ENCODE peak calls at places on chromosomes 2 and 18, in eight cellular contexts. One of them, this sample, is unnamed.

GRCh38 chr2:176085861-176086771 is 2.4 kb upstream of the EVX2 start:
- DNase-seq in fibroblast of the aortic adventitia: peak; percentile 37
- DNase-seq in omental fat pad: no peak
- DNase-seq in astrocyte: no peak
- DNase-seq in foreskin fibroblast: peak; percentile 76
- DNase-seq in endothelial cell: peak; percentile 70
- DNase-seq in stomach: peak; percentile 32
- DNase-seq in MCF 10A: peak; percentile 50
- DNase-seq in this sample: no peak

GRCh38 chr2:203580846-203581245 is 45.7 kb upstream of the RAPH1 start:
- DNase-seq in fibroblast of the aortic adventitia: no peak
- DNase-seq in omental fat pad: no peak
- DNase-seq in astrocyte: no peak
- DNase-seq in foreskin fibroblast: no peak
- DNase-seq in endothelial cell: no peak
- DNase-seq in stomach: no peak
- DNase-seq in MCF 10A: no peak
- DNase-seq in this sample: no peak

GRCh38 chr2:29931818-29932217 is 10.4 kb upstream of the ALK start:
- DNase-seq in fibroblast of the aortic adventitia: no peak
- DNase-seq in omental fat pad: no peak
- DNase-seq in astrocyte: no peak
- DNase-seq in foreskin fibroblast: no peak
- DNase-seq in endothelial cell: no peak
- DNase-seq in stomach: no peak
- DNase-seq in MCF 10A: no peak
- DNase-seq in this sample: no peak

GRCh38 chr2:181738074-181738473 is 57.8 kb upstream of the NEUROD1 start:
- DNase-seq in fibroblast of the aortic adventitia: peak; percentile 17
- DNase-seq in omental fat pad: no peak
- DNase-seq in astrocyte: no peak
- DNase-seq in foreskin fibroblast: peak; percentile 48
- DNase-seq in endothelial cell: no peak
- DNase-seq in stomach: no peak
- DNase-seq in MCF 10A: peak; percentile 10
- DNase-seq in this sample: no peak

GRCh38 chr2:28173377-28173776 is 219.3 kb upstream of the FOSL2 start:
- DNase-seq in fibroblast of the aortic adventitia: no peak
- DNase-seq in omental fat pad: no peak
- DNase-seq in astrocyte: no peak
- DNase-seq in foreskin fibroblast: no peak
- DNase-seq in endothelial cell: no peak
- DNase-seq in stomach: no peak
- DNase-seq in MCF 10A: no peak
- DNase-seq in this sample: no peak

GRCh38 chr2:75476778-75477177 is 84.0 kb downstream of the EVA1A start:
- DNase-seq in fibroblast of the aortic adventitia: peak; percentile 20
- DNase-seq in omental fat pad: no peak
- DNase-seq in astrocyte: peak; percentile 90
- DNase-seq in foreskin fibroblast: peak; percentile 28
- DNase-seq in endothelial cell: no peak
- DNase-seq in stomach: no peak
- DNase-seq in MCF 10A: peak; percentile 13
- DNase-seq in this sample: no peak

GRCh38 chr18:62394001-62394763 is 69.1 kb downstream of the TNFRSF11A start:
- DNase-seq in fibroblast of the aortic adventitia: no peak
- DNase-seq in omental fat pad: no peak
- DNase-seq in astrocyte: no peak
- DNase-seq in foreskin fibroblast: no peak
- DNase-seq in endothelial cell: no peak
- DNase-seq in stomach: no peak
- DNase-seq in MCF 10A: no peak
- DNase-seq in this sample: no peak

GRCh38 chr2:71353247-71353646 is 21.7 kb downstream of the ZNF638 start:
- DNase-seq in fibroblast of the aortic adventitia: no peak
- DNase-seq in omental fat pad: no peak
- DNase-seq in astrocyte: no peak
- DNase-seq in foreskin fibroblast: no peak
- DNase-seq in endothelial cell: no peak
- DNase-seq in stomach: no peak
- DNase-seq in MCF 10A: no peak
- DNase-seq in this sample: no peak

GRCh38 chr2:207505180-207505579 is 24.6 kb upstream of the CREB1 start:
- DNase-seq in fibroblast of the aortic adventitia: peak; percentile 30
- DNase-seq in omental fat pad: no peak
- DNase-seq in astrocyte: no peak
- DNase-seq in foreskin fibroblast: no peak
- DNase-seq in endothelial cell: no peak
- DNase-seq in stomach: no peak
- DNase-seq in MCF 10A: no peak
- DNase-seq in this sample: no peak

GRCh38 chr18:13379062-13379800 is 160.7 kb downstream of the LDLRAD4 start:
- DNase-seq in fibroblast of the aortic adventitia: no peak
- DNase-seq in omental fat pad: no peak
- DNase-seq in astrocyte: no peak
- DNase-seq in foreskin fibroblast: no peak
- DNase-seq in endothelial cell: no peak
- DNase-seq in stomach: no peak
- DNase-seq in MCF 10A: no peak
- DNase-seq in this sample: no peak

GRCh38 chr18:3816601-3817363 is 366.8 kb downstream of the TGIF1 start:
- DNase-seq in fibroblast of the aortic adventitia: peak; percentile 98
- DNase-seq in omental fat pad: no peak
- DNase-seq in astrocyte: peak; percentile 97
- DNase-seq in foreskin fibroblast: peak; percentile 88
- DNase-seq in endothelial cell: no peak
- DNase-seq in stomach: no peak
- DNase-seq in MCF 10A: peak; percentile 79
- DNase-seq in this sample: no peak

GRCh38 chr2:142140434-142140845 is 9.6 kb upstream of the LRP1B start:
- DNase-seq in fibroblast of the aortic adventitia: peak; percentile 40
- DNase-seq in omental fat pad: no peak
- DNase-seq in astrocyte: no peak
- DNase-seq in foreskin fibroblast: peak; percentile 57
- DNase-seq in endothelial cell: no peak
- DNase-seq in stomach: no peak
- DNase-seq in MCF 10A: peak; percentile 27
- DNase-seq in this sample: no peak
- TF ChIP-seq CTCF in fibroblast of the aortic adventitia: peak; percentile 48
- TF ChIP-seq CTCF in omental fat pad: no peak
- TF ChIP-seq CTCF in astrocyte: peak; percentile 38
- TF ChIP-seq CTCF in foreskin fibroblast: peak; percentile 43
- TF ChIP-seq CTCF in endothelial cell: peak; percentile 75
- TF ChIP-seq CTCF in stomach: no peak
- TF ChIP-seq CTCF in MCF 10A: peak; percentile 68
- TF ChIP-seq CTCF in this sample: peak; percentile 72

GRCh38 chr2:45964226-45964841 is 312.9 kb downstream of the PRKCE start:
- DNase-seq in fibroblast of the aortic adventitia: peak; percentile 97
- DNase-seq in omental fat pad: peak; percentile 43
- DNase-seq in astrocyte: peak; percentile 86
- DNase-seq in foreskin fibroblast: peak; percentile 99
- DNase-seq in endothelial cell: no peak
- DNase-seq in stomach: peak; percentile 80
- DNase-seq in MCF 10A: peak; percentile 100
- DNase-seq in this sample: no peak

GRCh38 chr2:45963816-45964215 is 312.3 kb downstream of the PRKCE start:
- DNase-seq in fibroblast of the aortic adventitia: no peak
- DNase-seq in omental fat pad: no peak
- DNase-seq in astrocyte: peak; percentile 14
- DNase-seq in foreskin fibroblast: no peak
- DNase-seq in endothelial cell: no peak
- DNase-seq in stomach: no peak
- DNase-seq in MCF 10A: peak; percentile 53
- DNase-seq in this sample: no peak

GRCh38 chr2:45968946-45969584 is 317.6 kb downstream of the PRKCE start:
- DNase-seq in fibroblast of the aortic adventitia: peak; percentile 55
- DNase-seq in omental fat pad: no peak
- DNase-seq in astrocyte: peak; percentile 73
- DNase-seq in foreskin fibroblast: peak; percentile 72
- DNase-seq in endothelial cell: no peak
- DNase-seq in stomach: no peak
- DNase-seq in MCF 10A: no peak
- DNase-seq in this sample: no peak

GRCh38 chr2:45964945-45965344 is 313.5 kb downstream of the PRKCE start:
- DNase-seq in fibroblast of the aortic adventitia: no peak
- DNase-seq in omental fat pad: no peak
- DNase-seq in astrocyte: no peak
- DNase-seq in foreskin fibroblast: no peak
- DNase-seq in endothelial cell: no peak
- DNase-seq in stomach: no peak
- DNase-seq in MCF 10A: no peak
- DNase-seq in this sample: no peak

GRCh38 chr2:45965841-45966498 is 314.5 kb downstream of the PRKCE start:
- DNase-seq in fibroblast of the aortic adventitia: no peak
- DNase-seq in omental fat pad: no peak
- DNase-seq in astrocyte: no peak
- DNase-seq in foreskin fibroblast: no peak
- DNase-seq in endothelial cell: no peak
- DNase-seq in stomach: no peak
- DNase-seq in MCF 10A: no peak
- DNase-seq in this sample: no peak
- TF ChIP-seq CTCF in fibroblast of the aortic adventitia: no peak
- TF ChIP-seq CTCF in omental fat pad: no peak
- TF ChIP-seq CTCF in astrocyte: no peak
- TF ChIP-seq CTCF in foreskin fibroblast: no peak
- TF ChIP-seq CTCF in endothelial cell: no peak
- TF ChIP-seq CTCF in stomach: no peak
- TF ChIP-seq CTCF in MCF 10A: no peak
- TF ChIP-seq CTCF in this sample: no peak

DNA sequence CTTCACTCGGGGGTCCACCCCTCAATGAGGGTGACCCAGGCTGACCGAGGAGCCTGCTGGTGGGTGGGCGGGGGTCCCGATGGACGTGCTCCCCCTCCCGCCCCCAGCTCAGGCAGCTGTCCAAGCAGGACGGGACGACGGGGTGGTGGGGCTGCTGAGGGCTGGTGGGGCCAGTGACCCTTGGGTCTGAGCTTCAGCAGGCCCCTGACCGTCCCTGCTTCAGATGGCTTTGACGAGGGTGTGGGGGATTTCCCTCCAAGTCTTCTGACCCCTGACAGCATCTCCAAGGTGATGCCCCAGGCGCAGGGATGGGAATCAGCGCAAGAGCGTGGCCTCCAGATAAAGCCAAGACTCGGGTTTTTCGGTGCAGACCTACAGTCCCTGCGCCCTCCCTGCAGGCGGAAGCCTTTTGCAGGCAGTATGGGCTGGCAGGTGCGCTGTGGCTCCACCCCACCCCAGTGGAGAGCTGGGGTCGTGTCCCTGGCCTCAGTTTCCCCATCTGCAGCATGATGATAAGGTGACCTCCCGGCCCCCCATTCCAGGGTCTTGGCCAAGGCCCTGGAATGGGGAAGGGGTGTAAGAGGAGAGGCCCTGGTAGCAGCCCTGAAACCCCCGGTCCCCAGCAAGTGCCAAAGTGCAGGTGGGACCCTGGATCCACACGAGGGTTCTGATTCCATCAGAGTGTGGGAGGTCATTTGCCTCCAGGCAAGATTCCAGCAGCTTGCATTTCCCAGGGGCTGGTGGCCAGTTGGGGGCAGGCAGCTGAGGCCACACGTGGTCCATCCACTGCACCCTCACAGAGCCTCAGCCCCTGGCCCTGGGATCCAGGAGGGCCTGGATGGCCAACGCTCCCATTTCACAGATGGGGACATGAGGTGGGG is 8.7 kb downstream of the CROCC2 start:
- DNase-seq in fibroblast of the aortic adventitia: no peak
- DNase-seq in omental fat pad: no peak
- DNase-seq in astrocyte: no peak
- DNase-seq in foreskin fibroblast: peak; percentile 19
- DNase-seq in endothelial cell: no peak
- DNase-seq in stomach: no peak
- DNase-seq in MCF 10A: no peak
- DNase-seq in this sample: no peak
- TF ChIP-seq CTCF in fibroblast of the aortic adventitia: no peak
- TF ChIP-seq CTCF in omental fat pad: no peak
- TF ChIP-seq CTCF in astrocyte: no peak
- TF ChIP-seq CTCF in foreskin fibroblast: no peak
- TF ChIP-seq CTCF in endothelial cell: peak; percentile 12
- TF ChIP-seq CTCF in stomach: no peak
- TF ChIP-seq CTCF in MCF 10A: no peak
- TF ChIP-seq CTCF in this sample: peak; percentile 27

GRCh38 chr2:126029316-126029715 is 626.6 kb upstream of the GYPC start:
- DNase-seq in fibroblast of the aortic adventitia: no peak
- DNase-seq in omental fat pad: no peak
- DNase-seq in astrocyte: no peak
- DNase-seq in foreskin fibroblast: no peak
- DNase-seq in endothelial cell: peak; percentile 16
- DNase-seq in stomach: no peak
- DNase-seq in MCF 10A: no peak
- DNase-seq in this sample: no peak
- TF ChIP-seq CTCF in fibroblast of the aortic adventitia: no peak
- TF ChIP-seq CTCF in omental fat pad: no peak
- TF ChIP-seq CTCF in astrocyte: no peak
- TF ChIP-seq CTCF in foreskin fibroblast: no peak
- TF ChIP-seq CTCF in endothelial cell: no peak
- TF ChIP-seq CTCF in stomach: no peak
- TF ChIP-seq CTCF in MCF 10A: no peak
- TF ChIP-seq CTCF in this sample: no peak

DNA sequence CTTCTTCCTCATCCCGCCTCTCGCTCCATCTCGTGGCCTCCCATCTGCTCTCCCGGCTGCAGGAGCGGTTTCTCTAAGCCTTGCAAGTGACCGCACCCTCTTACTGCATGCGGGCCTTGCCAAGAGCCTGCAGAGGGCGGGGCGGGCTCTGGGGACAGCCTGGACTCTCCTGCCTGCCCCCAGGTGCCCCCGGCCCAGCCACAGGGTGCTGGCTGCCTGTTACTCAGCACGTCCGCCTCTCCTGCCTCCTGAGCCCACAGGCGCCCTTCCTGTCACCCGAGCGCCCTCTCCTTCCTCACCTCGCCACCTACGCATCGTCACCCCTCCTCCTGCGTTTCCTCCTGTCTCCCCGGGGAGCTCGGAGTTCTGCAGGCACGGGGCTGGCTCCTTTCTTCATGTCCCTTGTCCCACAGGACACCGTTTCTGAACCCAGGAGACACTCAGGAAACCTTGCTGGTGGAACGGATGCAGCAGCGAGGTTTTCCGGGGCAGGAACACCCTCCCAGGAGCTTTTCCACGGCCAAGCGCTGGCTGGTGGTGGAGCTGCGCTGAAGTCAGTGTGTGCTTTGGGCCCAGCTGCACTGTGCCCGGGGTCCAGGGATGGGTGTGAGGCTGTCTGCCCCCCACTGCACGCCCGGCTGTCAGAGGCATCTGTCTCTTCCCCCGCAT is 28.5 kb downstream of the HPCAL1 start:
- DNase-seq in fibroblast of the aortic adventitia: peak; percentile 61
- DNase-seq in omental fat pad: no peak
- DNase-seq in astrocyte: peak; percentile 55
- DNase-seq in foreskin fibroblast: no peak
- DNase-seq in endothelial cell: no peak
- DNase-seq in stomach: peak; percentile 78
- DNase-seq in MCF 10A: peak; percentile 75
- DNase-seq in this sample: no peak
- TF ChIP-seq CTCF in fibroblast of the aortic adventitia: no peak
- TF ChIP-seq CTCF in omental fat pad: no peak
- TF ChIP-seq CTCF in astrocyte: no peak
- TF ChIP-seq CTCF in foreskin fibroblast: no peak
- TF ChIP-seq CTCF in endothelial cell: no peak
- TF ChIP-seq CTCF in stomach: no peak
- TF ChIP-seq CTCF in MCF 10A: no peak
- TF ChIP-seq CTCF in this sample: no peak

This sample was measured in mesothelial cell of epicardium.